ENCODE peak calls at places on chromosomes 13 and 19, in seven cellular contexts. D is suprapubic skin, I is IMR-90, J is breast epithelium, M is omental fat pad, L is dorsolateral prefrontal cortex, Y is GM06990. W is an unnamed sample.

GRCh38 chr19:34171539-34171876 is 796 bp upstream of the LSM14A start:
- DNase-seq in Y (no peak), M (no peak), L (no peak), D (no peak), J (no peak), I (peak; percentile 93), W (peak; percentile 62)

GRCh38 chr19:16260160-16260793 is 62.6 kb downstream of the AP1M1 start:
- DNase-seq in L (no peak), M (no peak), J (no peak), D (no peak), Y (no peak), I (no peak), W (no peak)

GRCh38 chr13:61107989-61108388 is 307.7 kb downstream of the PCDH20 start:
- DNase-seq in Y (no peak), D (no peak), J (no peak), M (no peak), I (no peak), L (no peak), W (no peak)

GRCh38 chr19:39506944-39507714 is 7.8 kb upstream of the SELENOV start:
- DNase-seq in Y (peak; percentile 91), D (no peak), I (peak; percentile 67), J (no peak), L (no peak), M (no peak), W (peak; percentile 89)

GRCh38 chr13:111270765-111271164 is 49.7 kb upstream of the TEX29 start:
- DNase-seq in Y (no peak), M (no peak), D (no peak), I (peak; percentile 55), J (no peak), L (no peak), W (no peak)

GRCh38 chr19:22893855-22894270 is 61.8 kb downstream of the ZNF723 start:
- DNase-seq in Y (no peak), L (no peak), M (no peak), I (no peak), D (no peak), J (no peak), W (no peak)

GRCh38 chr19:1383014-1383310 is 745 bp upstream of the NDUFS7 start:
- DNase-seq in Y (no peak), J (no peak), L (no peak), D (no peak), I (no peak), M (no peak), W (no peak)

GRCh38 chr19:1690570-1691307 is 38.3 kb upstream of the TCF3 start:
- DNase-seq in M (no peak), I (no peak), L (no peak), J (no peak), D (no peak), Y (peak; percentile 68), W (peak; percentile 85)

GRCh38 chr19:30393046-30393445 is 20.9 kb downstream of the ZNF536 start:
- DNase-seq in Y (no peak), L (no peak), I (no peak), J (no peak), M (no peak), D (no peak), W (no peak)

GRCh38 chr19:3275068-3275582 is 50.7 kb downstream of the CELF5 start:
- DNase-seq in D (no peak), Y (no peak), I (no peak), M (no peak), J (no peak), L (no peak), W (peak; percentile 78)

DNA sequence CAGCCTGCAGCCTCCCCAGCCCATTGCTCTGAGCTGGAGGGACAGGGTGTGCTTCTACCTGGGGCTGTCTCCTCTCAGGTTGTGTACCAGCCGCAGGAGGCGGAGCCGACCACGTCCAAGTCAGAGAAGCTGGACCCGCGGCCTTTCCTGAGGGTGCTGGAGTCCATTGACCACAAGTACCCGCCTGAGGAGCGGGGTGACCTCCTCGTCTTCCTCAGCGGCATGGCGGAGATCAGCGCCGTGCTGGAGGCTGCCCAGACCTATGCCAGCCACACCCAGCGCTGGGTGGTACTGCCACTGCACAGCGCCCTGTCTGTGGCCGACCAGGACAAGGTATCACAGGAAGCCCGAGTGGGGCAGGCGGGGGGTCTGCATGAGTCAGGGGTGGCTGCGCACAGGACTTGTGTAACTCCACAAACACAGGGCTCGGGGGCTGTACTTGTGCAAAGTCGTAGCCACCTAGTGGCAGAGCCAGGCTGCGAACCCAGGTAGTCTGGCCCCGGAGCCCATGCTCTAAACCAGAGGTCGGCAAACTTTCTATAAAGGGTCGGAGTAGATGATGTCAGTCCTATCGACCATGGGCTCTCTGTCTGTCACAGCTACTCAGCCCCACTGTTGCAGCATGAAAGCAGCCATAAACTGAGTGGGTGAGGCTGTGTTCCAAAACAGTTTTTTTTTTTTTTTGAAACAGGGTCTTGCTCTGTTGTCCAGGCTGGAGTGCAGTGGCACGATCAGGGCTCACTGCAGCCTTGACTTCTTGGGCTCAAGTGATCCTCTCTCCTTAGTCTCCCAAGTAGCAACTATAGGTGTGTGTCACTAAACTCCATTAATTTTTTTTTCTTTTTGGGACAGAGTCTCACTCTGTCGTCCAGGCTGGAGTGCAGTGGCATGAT is 8.9 kb downstream of the DHX34 start:
- DNase-seq in L (no peak), J (no peak), D (no peak), Y (no peak), I (no peak), M (no peak), W (no peak)
- TF ChIP-seq CTCF in L (no peak), J (no peak), D (no peak), Y (peak; percentile 34), I (no peak), M (no peak), W (peak; percentile 18)

GRCh38 chr13:98448642-98448928 is 128.3 kb downstream of the STK24 start:
- DNase-seq in L (no peak), Y (no peak), D (no peak), I (no peak), M (no peak), J (no peak), W (no peak)

GRCh38 chr13:98447130-98447529 is 129.8 kb downstream of the STK24 start:
- DNase-seq in I (no peak), J (no peak), M (no peak), L (no peak), Y (no peak), D (no peak), W (no peak)

GRCh38 chr13:98446234-98446621 is 130.7 kb downstream of the STK24 start:
- DNase-seq in I (no peak), Y (no peak), M (no peak), D (no peak), J (no peak), L (no peak), W (no peak)

GRCh38 chr13:98449273-98449672 is 127.6 kb downstream of the STK24 start:
- DNase-seq in D (no peak), L (no peak), M (no peak), I (no peak), Y (no peak), J (no peak), W (no peak)

DNA sequence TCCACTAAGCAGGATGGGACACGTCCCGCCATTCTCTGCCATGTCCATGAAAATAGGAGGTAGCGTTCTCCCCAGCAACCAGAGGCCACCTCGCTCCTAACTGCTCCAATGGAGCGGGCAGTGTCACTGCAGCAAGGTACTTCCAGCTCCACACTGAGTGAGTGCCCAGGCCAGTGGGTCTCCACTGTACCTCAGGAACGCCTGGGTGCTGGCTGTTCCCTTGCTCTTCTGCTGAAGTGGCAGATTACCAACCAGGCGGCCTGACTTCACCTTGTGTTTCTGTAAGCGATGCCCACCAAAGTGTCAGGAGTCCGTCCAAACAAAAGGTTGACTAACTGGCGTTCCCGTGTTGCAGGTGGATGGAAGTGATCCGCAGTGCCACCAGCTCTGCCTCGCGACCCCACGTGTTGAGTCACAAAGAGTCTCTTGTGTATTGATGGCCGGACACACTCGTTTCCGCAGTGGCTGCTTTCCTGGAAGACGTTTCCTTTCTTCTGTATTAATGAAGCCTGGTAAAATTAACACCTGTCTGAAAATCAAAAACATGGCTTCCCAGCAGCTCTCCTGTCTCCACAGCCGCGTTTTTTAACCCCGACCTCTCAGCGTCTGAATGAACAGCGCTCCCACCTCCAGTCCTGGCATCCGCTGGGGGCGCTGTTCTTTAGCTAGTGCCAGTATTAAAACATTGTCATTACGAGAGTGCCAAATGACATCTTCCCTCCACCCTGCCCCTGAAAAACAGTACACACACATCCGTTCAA is 128.8 kb downstream of the STK24 start:
- DNase-seq in Y (no peak), D (no peak), I (no peak), M (peak; percentile 42), L (no peak), J (no peak), W (no peak)
- TF ChIP-seq CTCF in Y (peak; percentile 37), D (peak; percentile 41), I (peak; percentile 46), M (no peak), L (peak; percentile 88), J (peak; percentile 41), W (no peak)

GRCh38 chr19:55642153-55643002 is 1.1 kb upstream of the ZNF581 start:
- DNase-seq in I (no peak), D (no peak), Y (peak; percentile 79), M (no peak), J (no peak), L (no peak), W (no peak)

GRCh38 chr19:55640577-55641375 is at the start of gene ZNF580:
- DNase-seq in J (peak; percentile 63), M (no peak), I (peak; percentile 78), Y (peak; percentile 86), L (no peak), D (no peak), W (peak; percentile 73)

GRCh38 chr19:55638864-55639359 is 1.9 kb upstream of the ZNF580 start:
- DNase-seq in M (no peak), D (no peak), Y (no peak), J (no peak), L (no peak), I (peak; percentile 21), W (no peak)

GRCh38 chr19:55641376-55642152 is 762 bp downstream of the ZNF580 start:
- DNase-seq in I (peak; percentile 18), L (no peak), J (no peak), M (no peak), D (no peak), Y (no peak), W (peak; percentile 42)

DNA sequence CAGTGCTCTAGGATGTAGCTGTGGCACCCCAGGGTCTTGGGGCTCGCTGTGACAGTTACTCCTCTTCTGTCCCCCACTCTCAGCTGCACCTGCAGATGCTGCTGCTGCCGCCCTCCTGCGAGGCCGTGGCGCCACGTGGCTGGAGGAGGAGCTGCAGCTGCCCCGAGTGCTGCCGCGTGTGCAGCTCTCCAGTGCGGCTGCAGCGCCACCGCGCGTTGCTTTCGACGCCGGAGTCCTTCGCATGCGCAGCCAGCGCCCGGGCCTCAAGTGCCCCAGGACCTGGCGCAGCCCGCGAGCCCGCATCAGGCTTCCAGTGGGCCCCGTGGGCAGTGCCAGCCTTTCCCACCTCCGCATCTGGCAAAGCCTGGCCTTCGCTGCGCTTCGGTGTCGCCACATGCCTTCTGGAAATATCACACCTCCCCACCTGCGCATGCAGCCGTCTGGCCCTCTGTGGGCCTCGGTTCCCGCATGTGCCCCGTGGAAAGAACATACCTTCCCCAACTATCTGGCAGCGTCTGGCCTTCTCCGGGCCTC is 692 bp upstream of the ZNF580 start:
- DNase-seq in J (no peak), M (no peak), Y (peak; percentile 88), D (no peak), L (no peak), I (peak; percentile 68), W (peak; percentile 60)
- TF ChIP-seq CTCF in J (peak; percentile 58), M (no peak), Y (peak; percentile 52), D (peak; percentile 83), L (peak; percentile 68), I (peak; percentile 61), W (peak; percentile 68)

DNA sequence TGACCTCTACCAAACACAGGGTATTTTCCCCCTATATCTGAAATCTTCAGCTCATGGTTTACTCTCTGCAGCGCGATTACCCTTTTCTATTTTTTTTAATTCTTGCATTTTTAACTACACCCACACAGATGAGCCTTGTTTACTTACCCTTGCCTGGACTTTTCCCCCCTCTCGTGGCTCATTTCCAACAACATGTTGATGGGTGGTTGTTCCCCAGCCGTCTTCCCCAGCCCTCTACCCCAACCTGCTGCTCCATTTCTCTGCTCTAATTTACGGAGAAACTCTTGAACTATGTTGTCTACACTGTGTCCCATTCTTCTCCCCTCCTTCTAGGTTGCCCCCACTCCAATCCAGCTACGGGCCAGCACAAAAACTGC is 674 bp downstream of the ZNF790 start:
- DNase-seq in I (no peak), D (no peak), M (no peak), L (no peak), Y (no peak), J (no peak), W (no peak)
- TF ChIP-seq CTCF in I (no peak), D (no peak), M (no peak), L (no peak), Y (no peak), J (no peak), W (no peak)

W was measured in GM10248.